ENCODE peak calls at places on chromosomes 11 and 22, in eight cellular contexts. Q, K, A, V, E, D, M and W are unnamed samples.
A peak's percentile ranks its signal among the peaks of the same experiment; 100 is the strongest.

GRCh38 chr22:16824718-16825687 is at the start of gene XKR3:
- DNase-seq in Q (no peak), K (peak; percentile 74), A (no peak), V (no peak), E (no peak), D (no peak), M (no peak), W (no peak)

GRCh38 chr11:35332524-35332923 is 86.8 kb downstream of the SLC1A2 start:
- DNase-seq in Q (no peak), K (no peak), A (no peak), V (no peak), E (no peak), D (no peak), M (no peak), W (no peak)

GRCh38 chr11:19674420-19674819 is 38.2 kb upstream of the NAV2 start:
- DNase-seq in Q (no peak), K (no peak), A (no peak), V (no peak), E (no peak), D (no peak), M (no peak), W (no peak)

GRCh38 chr11:105000797-105001196 is 22.2 kb downstream of the CASP5 start:
- DNase-seq in Q (no peak), K (peak; percentile 14), A (no peak), V (no peak), E (no peak), D (peak; percentile 40), M (no peak), W (peak; percentile 80)

GRCh38 chr11:110903378-110903777 is 191.1 kb upstream of the ARHGAP20 start:
- DNase-seq in Q (no peak), K (no peak), A (no peak), V (no peak), E (no peak), D (no peak), M (no peak), W (no peak)

GRCh38 chr22:35554297-35554845 is 13.7 kb downstream of the RASD2 start:
- DNase-seq in Q (no peak), K (no peak), A (no peak), V (no peak), E (no peak), D (no peak), M (no peak), W (no peak)

GRCh38 chr11:116406042-116406441 is 366.7 kb downstream of the BUD13 start:
- DNase-seq in Q (no peak), K (no peak), A (no peak), V (no peak), E (no peak), D (no peak), M (no peak), W (no peak)

GRCh38 chr11:108818971-108819370 is 154.1 kb downstream of the DDX10 start:
- DNase-seq in Q (no peak), K (no peak), A (no peak), V (no peak), E (no peak), D (no peak), M (no peak), W (no peak)

GRCh38 chr11:94060401-94060800 is 39.2 kb downstream of the HEPHL1 start:
- DNase-seq in Q (no peak), K (no peak), A (no peak), V (no peak), E (no peak), D (no peak), M (no peak), W (no peak)

GRCh38 chr22:47822459-47822858 is 1060.0 kb downstream of the TBC1D22A start:
- DNase-seq in Q (no peak), K (no peak), A (no peak), V (no peak), E (no peak), D (no peak), M (no peak), W (no peak)

GRCh38 chr11:2934611-2935239 is 5.5 kb upstream of the PHLDA2 start:
- DNase-seq in Q (no peak), K (no peak), A (no peak), V (no peak), E (no peak), D (no peak), M (no peak), W (peak; percentile 67)

GRCh38 chr11:27485930-27486773 is 13.6 kb upstream of the LGR4 start:
- DNase-seq in Q (peak; percentile 62), K (peak; percentile 67), A (peak; percentile 83), V (peak; percentile 27), E (peak; percentile 64), D (peak; percentile 93), M (peak; percentile 69), W (no peak)

GRCh38 chr11:114180301-114181055 is 115.7 kb upstream of the NNMT start:
- DNase-seq in Q (peak; percentile 47), K (peak; percentile 48), A (no peak), V (no peak), E (no peak), D (peak; percentile 51), M (no peak), W (no peak)

GRCh38 chr22:38981659-38982007 is 514 bp upstream of the APOBEC3B start:
- DNase-seq in Q (no peak), K (no peak), A (no peak), V (no peak), E (no peak), D (peak; percentile 14), M (no peak), W (no peak)

GRCh38 chr11:82945682-82946081 is 44.1 kb downstream of the DDIAS start:
- DNase-seq in Q (no peak), K (no peak), A (no peak), V (no peak), E (no peak), D (no peak), M (no peak), W (no peak)

GRCh38 chr11:75100314-75100713 is 3.6 kb upstream of the OR2AT4 start:
- DNase-seq in Q (no peak), K (peak; percentile 77), A (no peak), V (no peak), E (peak; percentile 64), D (no peak), M (no peak), W (no peak)

GRCh38 chr11:96655474-96655873 is 265.7 kb downstream of the JRKL start:
- DNase-seq in Q (no peak), K (no peak), A (no peak), V (no peak), E (no peak), D (no peak), M (no peak), W (no peak)

GRCh38 chr11:57323503-57324153 is 1.1 kb downstream of the TNKS1BP1 start:
- DNase-seq in Q (no peak), K (peak; percentile 48), A (no peak), V (no peak), E (peak; percentile 45), D (no peak), M (no peak), W (no peak)

GRCh38 chr22:44361391-44362126 is 48.8 kb upstream of the SHISAL1 start:
- DNase-seq in Q (peak; percentile 17), K (no peak), A (no peak), V (no peak), E (no peak), D (no peak), M (no peak), W (peak; percentile 54)

GRCh38 chr11:134261626-134262488 is 8.5 kb downstream of the ACAD8 start:
- DNase-seq in Q (peak; percentile 57), K (peak; percentile 25), A (no peak), V (no peak), E (no peak), D (peak; percentile 48), M (peak; percentile 38), W (no peak)
- TF ChIP-seq CTCF in Q (peak; percentile 47), K (peak; percentile 57), A (no peak), V (peak; percentile 61), E (peak; percentile 76), D (peak; percentile 71), M (peak; percentile 64), W (peak; percentile 33)

DNA sequence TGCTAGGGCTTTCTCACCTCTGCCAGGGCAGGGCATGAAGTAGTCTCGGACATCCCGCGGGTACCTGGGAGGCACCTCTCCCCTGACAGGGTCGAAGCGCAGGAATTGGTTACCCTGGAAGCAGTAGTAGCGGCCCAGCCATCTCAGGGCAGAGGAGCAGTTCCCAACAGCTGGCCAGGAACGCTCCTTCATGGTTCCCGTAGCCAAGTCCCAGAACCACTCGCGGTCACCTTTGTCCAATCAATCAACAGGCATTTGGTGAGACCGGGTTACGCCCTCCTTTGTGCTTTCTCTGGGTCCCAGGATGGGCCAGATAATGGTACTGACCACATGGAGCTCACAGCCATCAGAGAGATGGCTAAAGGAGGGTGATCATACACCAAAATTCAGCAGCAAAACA is 3.4 kb downstream of the HPX start:
- DNase-seq in Q (no peak), K (no peak), A (no peak), V (no peak), E (no peak), D (no peak), M (no peak), W (no peak)
- TF ChIP-seq CTCF in Q (no peak), K (no peak), A (no peak), V (no peak), E (no peak), D (no peak), M (no peak), W (no peak)

GRCh38 chr11:44404736-44405395 is 94.9 kb upstream of the ALX4 start:
- DNase-seq in Q (no peak), K (no peak), A (no peak), V (no peak), E (no peak), D (no peak), M (no peak), W (no peak)
- TF ChIP-seq CTCF in Q (no peak), K (no peak), A (no peak), V (no peak), E (no peak), D (no peak), M (no peak), W (no peak)

GRCh38 chr11:565921-566509 is 5.2 kb downstream of the RASSF7 start:
- DNase-seq in Q (no peak), K (no peak), A (no peak), V (no peak), E (no peak), D (no peak), M (no peak), W (peak; percentile 75)
- TF ChIP-seq CTCF in Q (no peak), K (no peak), A (no peak), V (no peak), E (no peak), D (no peak), M (no peak), W (no peak)